ENCODE peak calls at places on chromosomes 16 and 17, in eight cellular contexts. U is K562, M is GM23338, Q is GM12878, E is endothelial cell of umbilical vein, X is H1, T is HepG2, A is HCT116. D is an unnamed sample.

GRCh38 chr17:27245230-27245696 is 48.7 kb upstream of the WSB1 start:
- DNase-seq in Q (peak), A (peak), T (peak), M (peak), U (peak), E (peak), X (peak), D (no peak)

GRCh38 chr16:58127033-58127556 is 2.1 kb downstream of the CFAP20 start:
- DNase-seq in E (peak), M (peak), A (no peak), T (peak), Q (no peak), U (peak), X (no peak), D (no peak)

GRCh38 chr17:1709971-1710806 is at the start of gene TLCD2:
- DNase-seq in Q (no peak), E (peak), U (peak), T (no peak), A (peak), X (peak), M (peak), D (no peak)

GRCh38 chr17:27609606-27610303 is 21.2 kb upstream of the LGALS9 start:
- DNase-seq in E (peak), T (peak), Q (no peak), A (no peak), U (no peak), X (no peak), M (peak), D (no peak)

GRCh38 chr17:75109407-75110236 is at the start of gene ARMC7:
- DNase-seq in U (peak), A (peak), T (peak), E (peak), Q (no peak), X (peak), M (peak), D (no peak)

GRCh38 chr16:12392585-12393089 is 411.1 kb downstream of the CPPED1 start:
- DNase-seq in X (no peak), Q (no peak), E (no peak), M (no peak), T (no peak), A (no peak), U (no peak), D (no peak)

GRCh38 chr17:12536472-12536871 is 129.2 kb upstream of the MYOCD start:
- DNase-seq in M (no peak), Q (no peak), E (no peak), A (no peak), T (no peak), U (no peak), X (no peak), D (no peak)

GRCh38 chr17:80708497-80708896 is 163.9 kb downstream of the RPTOR start:
- DNase-seq in A (no peak), M (no peak), E (no peak), X (no peak), U (no peak), T (no peak), Q (no peak), D (no peak)

GRCh38 chr17:8126306-8127066 is 2.6 kb upstream of the HES7 start:
- DNase-seq in Q (no peak), X (peak), U (peak), A (no peak), E (peak), M (peak), T (no peak), D (no peak)

GRCh38 chr17:51617876-51618455 is 357.6 kb downstream of the UTP18 start:
- DNase-seq in M (no peak), X (no peak), Q (no peak), T (no peak), E (no peak), U (no peak), A (no peak), D (no peak)

DNA sequence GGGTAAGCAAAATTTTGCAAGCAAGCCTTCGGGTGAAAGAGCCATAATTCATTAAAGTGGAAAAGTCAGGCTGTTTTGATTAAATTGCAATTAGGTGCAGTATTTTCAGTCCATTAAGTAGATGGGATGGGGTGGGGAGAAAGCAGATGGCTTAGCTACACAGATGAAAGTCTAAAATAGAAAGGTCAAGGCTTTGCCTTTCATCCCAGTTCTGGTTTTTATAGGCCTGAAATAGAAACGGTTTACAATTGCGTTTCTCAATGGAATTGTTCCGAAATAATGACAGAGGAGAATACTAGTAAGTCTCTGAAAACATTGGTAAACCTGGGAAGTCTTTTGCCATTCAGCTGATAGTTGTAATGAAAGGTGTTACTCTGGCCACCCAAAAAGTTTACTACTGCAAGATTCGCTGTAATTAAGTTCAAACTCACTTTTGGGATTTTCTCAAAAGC is 1.5 kb downstream of the PPM1E start:
- DNase-seq in T (no peak), U (no peak), E (no peak), Q (no peak), X (no peak), M (no peak), A (no peak), D (no peak)
- TF ChIP-seq EZH2 in T (no peak), U (no peak), E (peak), Q (no peak), X (no peak), M (no peak), A (no peak), D (no peak)

GRCh38 chr17:39408360-39408759 is 6.9 kb upstream of the FBXL20 start:
- DNase-seq in X (no peak), M (no peak), E (no peak), T (no peak), U (no peak), Q (no peak), A (no peak), D (no peak)
- H3K27ac ChIP-seq in X (no peak), M (no peak), E (no peak), T (no peak), U (no peak), Q (no peak), A (no peak), D (no peak)

GRCh38 chr16:85123891-85124635 is 11.8 kb upstream of the CIBAR2 start:
- DNase-seq in E (peak), X (no peak), U (no peak), A (no peak), M (peak), Q (no peak), T (no peak), D (no peak)
- TF ChIP-seq POLR2AphosphoS5 in E (peak), X (no peak), U (no peak), A (no peak), M (no peak), Q (no peak), T (no peak), D (no peak)

GRCh38 chr17:61458000-61458399 is 5.8 kb downstream of the TBX4 start:
- DNase-seq in A (no peak), U (no peak), Q (no peak), E (no peak), T (no peak), X (no peak), M (no peak), D (no peak)

GRCh38 chr17:61455754-61456681 is 3.8 kb downstream of the TBX4 start:
- DNase-seq in E (no peak), A (no peak), X (peak), M (peak), U (no peak), T (no peak), Q (no peak), D (no peak)

GRCh38 chr17:61456688-61457225 is 4.5 kb downstream of the TBX4 start:
- DNase-seq in M (no peak), X (peak), T (no peak), A (no peak), U (no peak), E (no peak), Q (no peak), D (no peak)

GRCh38 chr17:61458491-61459433 is 6.5 kb downstream of the TBX4 start:
- DNase-seq in Q (no peak), T (no peak), U (no peak), M (peak), E (no peak), X (peak), A (no peak), D (no peak)

GRCh38 chr17:61457226-61457983 is 5.2 kb downstream of the TBX4 start:
- DNase-seq in Q (no peak), M (peak), X (peak), E (no peak), T (no peak), U (no peak), A (no peak), D (no peak)
- TF ChIP-seq EZH2 in Q (no peak), M (peak), X (peak), E (peak), T (no peak), U (no peak), A (no peak), D (no peak)